ENCODE peak calls at places on chromosomes 1 and 21, in seven cellular contexts. L is CD8-positive, alpha-beta T cell; X is left lung; P is body of pancreas; K is breast epithelium; W is Peyer's patch; E is lower lobe of right lung. N is an unnamed sample. For H3K4me1, the result is how much of the 10 kb centered on the place peaks cover.

GRCh38 chr1:203025721-203026665 is at the start of gene PPFIA4:
- DNase-seq in X (peak), E (peak), W (peak), K (peak), L (peak), P (peak), N (no peak)

GRCh38 chr21:45769239-45769758 is 125.8 kb downstream of the PCBP3 start:
- DNase-seq in E (no peak), X (no peak), K (no peak), P (no peak), W (no peak), L (no peak), N (no peak)

GRCh38 chr1:211589782-211590721 is 11.1 kb upstream of the SLC30A1 start:
- DNase-seq in E (peak), X (peak), K (no peak), P (peak), L (no peak), W (peak), N (no peak)

GRCh38 chr1:203041351-203041932 is 15.2 kb downstream of the PPFIA4 start:
- DNase-seq in W (no peak), E (no peak), L (no peak), K (no peak), X (no peak), P (no peak), N (no peak)

GRCh38 chr1:160827418-160827817 is 31.4 kb downstream of the LY9 start:
- DNase-seq in W (no peak), X (no peak), K (no peak), L (no peak), E (peak), P (no peak), N (no peak)

GRCh38 chr1:25738507-25738906 is 61.5 kb upstream of the SELENON start:
- DNase-seq in P (no peak), L (no peak), K (peak), E (no peak), W (no peak), X (no peak), N (no peak)

GRCh38 chr1:21022279-21023040 is 154.2 kb downstream of the EIF4G3 start:
- DNase-seq in W (peak), L (no peak), P (peak), X (no peak), E (no peak), K (no peak), N (no peak)

GRCh38 chr1:97791251-97791650 is 129.6 kb downstream of the DPYD start:
- DNase-seq in K (no peak), W (no peak), X (no peak), P (no peak), L (no peak), E (no peak), N (no peak)

GRCh38 chr1:3708696-3709246 is 43.5 kb upstream of the CCDC27 start:
- DNase-seq in W (no peak), P (peak), E (no peak), X (no peak), K (no peak), L (no peak), N (no peak)

GRCh38 chr21:41091561-41091960 is 76.4 kb upstream of the BACE2 start:
- DNase-seq in W (no peak), K (no peak), E (no peak), L (no peak), X (no peak), P (no peak), N (no peak)

GRCh38 chr1:80542231-80542630 is 1258.5 kb upstream of the ADGRL2 start:
- DNase-seq in X (no peak), W (no peak), L (no peak), P (no peak), K (no peak), E (no peak), N (no peak)

GRCh38 chr1:35557118-35557610 is at the start of gene KIAA0319L:
- DNase-seq in K (no peak), X (peak), W (peak), P (peak), L (no peak), E (peak), N (no peak)
- H3K4me1 ChIP-seq in K (under half), X (under half), W (under half), P (half or more), L (under half), E (half or more), N (under half)

GRCh38 chr1:201820413-201820812 is 8.5 kb upstream of the IPO9 start:
- DNase-seq in K (no peak), P (no peak), W (no peak), L (no peak), E (no peak), X (no peak), N (no peak)

GRCh38 chr1:201810466-201811216 is 18.3 kb upstream of the IPO9 start:
- DNase-seq in E (no peak), X (peak), L (no peak), W (no peak), P (no peak), K (no peak), N (no peak)

GRCh38 chr1:201813226-201813625 is 15.7 kb upstream of the IPO9 start:
- DNase-seq in L (no peak), W (no peak), P (no peak), E (no peak), K (no peak), X (no peak), N (no peak)

GRCh38 chr1:201819346-201819745 is 9.6 kb upstream of the IPO9 start:
- DNase-seq in X (no peak), P (no peak), L (no peak), K (no peak), W (no peak), E (no peak), N (no peak)

DNA sequence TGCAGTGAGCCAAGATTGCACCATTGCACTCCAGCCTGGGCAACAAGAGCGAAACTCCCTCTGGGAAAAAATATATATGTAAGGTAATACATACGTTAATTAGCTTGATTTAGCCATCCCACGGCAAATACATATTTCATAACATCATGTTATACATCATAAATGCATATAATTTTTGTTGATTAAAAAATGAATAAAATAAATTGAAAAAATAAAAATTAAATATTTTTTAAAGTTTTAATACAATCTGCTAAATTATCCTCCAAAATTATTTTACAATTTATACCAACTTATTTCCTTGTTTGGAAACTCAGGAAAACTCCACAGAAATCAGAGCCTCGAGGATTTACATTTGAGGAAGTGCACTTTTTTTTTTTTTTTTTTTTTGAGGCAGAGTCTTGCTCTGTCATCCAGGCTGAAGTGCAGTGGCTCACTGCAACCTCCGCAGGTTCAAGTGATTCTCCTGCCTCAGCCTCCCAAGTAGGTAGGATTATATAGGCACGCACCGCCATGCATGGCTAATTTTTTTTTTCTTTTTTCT is 12.6 kb upstream of the IPO9 start:
- DNase-seq in K (no peak), P (no peak), W (no peak), E (no peak), L (no peak), X (no peak), N (no peak)
- H3K27ac ChIP-seq in K (no peak), P (no peak), W (no peak), E (no peak), L (no peak), X (no peak), N (no peak)

GRCh38 chr1:109873278-109874175 is 37.1 kb upstream of the CSF1 start:
- DNase-seq in E (no peak), P (no peak), W (no peak), L (no peak), K (no peak), X (no peak), N (no peak)

GRCh38 chr1:109875874-109876273 is 34.8 kb upstream of the CSF1 start:
- DNase-seq in K (no peak), X (no peak), L (no peak), W (no peak), P (no peak), E (no peak), N (no peak)

GRCh38 chr1:109876617-109877319 is 33.9 kb upstream of the CSF1 start:
- DNase-seq in E (no peak), K (no peak), L (no peak), P (no peak), X (no peak), W (no peak), N (no peak)

GRCh38 chr1:109877320-109877771 is 33.3 kb upstream of the CSF1 start:
- DNase-seq in W (no peak), K (peak), P (peak), L (no peak), E (peak), X (peak), N (no peak)

DNA sequence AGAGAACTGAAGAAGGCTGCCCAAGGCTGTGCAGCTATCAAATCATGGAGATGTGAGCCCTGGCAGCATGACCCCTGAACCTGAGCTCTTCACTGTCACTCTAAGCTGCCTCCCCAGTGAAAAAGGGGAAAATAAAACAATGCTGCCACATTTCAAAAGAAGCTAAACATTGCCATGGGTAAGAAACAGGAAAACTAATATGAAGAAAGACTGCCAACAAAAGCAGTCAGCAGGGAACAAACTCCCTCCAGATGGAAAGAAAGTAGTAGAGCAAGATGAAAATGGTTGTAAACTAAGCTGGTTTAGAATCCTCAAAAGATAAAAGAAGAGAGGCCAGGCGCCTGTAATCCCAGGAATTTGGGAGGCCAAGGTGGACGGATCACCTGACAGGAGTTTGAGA is 36.2 kb upstream of the CSF1 start:
- DNase-seq in K (no peak), W (no peak), P (no peak), L (no peak), X (no peak), E (no peak), N (no peak)
- TF ChIP-seq CTCF in K (no peak), W (no peak), P (no peak), L (no peak), X (no peak), E (no peak), N (no peak)

GRCh38 chr1:200625381-200625824 is 4.9 kb upstream of the KIF14 start:
- DNase-seq in X (no peak), L (no peak), W (no peak), P (no peak), E (no peak), K (no peak), N (no peak)
- H3K4me1 ChIP-seq in X (under half), L (under half), W (under half), P (under half), E (under half), K (under half), N (under half)

DNA sequence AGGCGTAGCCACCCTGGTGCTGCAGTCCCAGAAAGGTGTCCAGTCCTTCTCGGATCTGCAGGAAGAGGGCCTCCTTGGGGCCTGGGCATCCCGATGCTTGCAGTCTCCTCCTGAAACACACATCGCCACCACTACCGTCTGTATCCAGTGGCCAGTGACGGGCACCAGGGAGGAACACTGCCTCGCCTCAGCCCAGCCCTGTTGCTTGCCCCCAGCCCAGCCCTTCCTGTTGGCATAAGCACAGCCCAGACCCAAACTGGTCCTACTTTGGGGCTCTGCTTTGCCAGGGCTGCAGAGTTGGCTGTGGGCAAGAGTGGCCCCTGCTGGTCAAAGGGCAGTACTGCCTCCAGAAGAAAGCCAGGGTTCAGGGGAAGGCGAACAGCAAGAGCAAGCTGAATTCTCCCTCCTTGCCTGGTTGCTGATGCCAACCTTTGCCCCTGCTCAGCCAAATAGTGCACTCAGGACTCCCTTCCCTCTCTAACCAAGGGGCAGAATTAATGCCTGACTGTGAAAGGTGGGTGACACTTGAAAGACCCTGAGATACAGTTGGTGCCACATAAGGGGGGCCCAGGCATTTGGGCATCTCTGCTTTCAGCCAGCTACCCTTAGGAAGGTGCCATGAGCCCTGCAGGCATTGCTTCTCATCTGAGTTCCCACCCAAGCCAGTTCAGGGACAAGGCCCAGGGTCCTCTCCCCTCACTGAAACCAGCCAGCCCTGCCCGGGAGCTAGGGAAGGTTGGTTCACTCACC is 11.1 kb upstream of the ARHGEF2 start:
- DNase-seq in L (peak), E (peak), W (peak), X (peak), K (peak), P (peak), N (no peak)
- H3K27ac ChIP-seq in L (no peak), E (peak), W (no peak), X (peak), K (peak), P (peak), N (no peak)

GRCh38 chr1:166200743-166201142 is 33.9 kb upstream of the FAM78B start:
- DNase-seq in E (no peak), W (no peak), P (no peak), K (no peak), L (no peak), X (no peak), N (no peak)
- TF ChIP-seq CTCF in E (no peak), W (no peak), P (no peak), K (no peak), L (no peak), X (no peak), N (no peak)

GRCh38 chr1:183918589-183918988 is 113.7 kb downstream of the RGL1 start:
- DNase-seq in K (no peak), X (no peak), W (no peak), E (no peak), L (no peak), P (peak), N (no peak)
- H3K4me1 ChIP-seq in K (under half), X (under half), W (under half), E (under half), L (under half), P (under half), N (under half)